ENCODE peak calls at places on chromosomes 6 and 20, in six cellular contexts. A is H9; P is AG09319; W is CD4-positive, alpha-beta T cell; K is tibial nerve; F is IMR-90. E is an unnamed sample.

GRCh38 chr6:35148167-35148741 is 7.1 kb upstream of the TCP11 start:
- DNase-seq in A (peak; percentile 91), P (no peak), W (no peak), K (no peak), F (peak; percentile 77), E (peak; percentile 65)

GRCh38 chr20:39049148-39049547 is 87.0 kb downstream of the DHX35 start:
- DNase-seq in A (no peak), P (no peak), W (no peak), K (no peak), F (no peak), E (no peak)

GRCh38 chr20:23255106-23255505 is 95.5 kb upstream of the NXT1 start:
- DNase-seq in A (no peak), P (no peak), W (no peak), K (no peak), F (no peak), E (no peak)

GRCh38 chr20:46438156-46438750 is 31.8 kb upstream of the ELMO2 start:
- DNase-seq in A (no peak), P (no peak), W (peak; percentile 3), K (no peak), F (peak; percentile 32), E (peak; percentile 35)

GRCh38 chr20:4427936-4428581 is 293.6 kb upstream of the PRND start:
- DNase-seq in A (no peak), P (no peak), W (no peak), K (no peak), F (peak; percentile 20), E (no peak)

GRCh38 chr20:6041808-6042265 is 12.0 kb downstream of the LRRN4 start:
- DNase-seq in A (no peak), P (no peak), W (no peak), K (no peak), F (no peak), E (no peak)

GRCh38 chr6:125340946-125341345 is 39.2 kb upstream of the HDDC2 start:
- DNase-seq in A (no peak), P (no peak), W (no peak), K (no peak), F (no peak), E (no peak)

GRCh38 chr6:89612121-89612520 is 26.4 kb downstream of the LYRM2 start:
- DNase-seq in A (peak; percentile 62), P (no peak), W (no peak), K (no peak), F (no peak), E (no peak)

GRCh38 chr6:115969207-115969929 is 91.3 kb downstream of the FRK start:
- DNase-seq in A (peak; percentile 50), P (no peak), W (no peak), K (no peak), F (no peak), E (no peak)

GRCh38 chr20:57672953-57673575 is 36.8 kb downstream of the PMEPA1 start:
- DNase-seq in A (no peak), P (no peak), W (no peak), K (no peak), F (no peak), E (no peak)

GRCh38 chr6:144601221-144601620 is 316.1 kb downstream of the UTRN start:
- DNase-seq in A (no peak), P (no peak), W (no peak), K (no peak), F (no peak), E (no peak)

GRCh38 chr6:20978176-20978614 is 443.9 kb downstream of the CDKAL1 start:
- DNase-seq in A (no peak), P (peak; percentile 90), W (no peak), K (no peak), F (peak; percentile 91), E (no peak)

GRCh38 chr6:55632953-55633352 is 54.0 kb upstream of the HMGCLL1 start:
- DNase-seq in A (no peak), P (no peak), W (no peak), K (no peak), F (peak; percentile 11), E (peak; percentile 67)

GRCh38 chr20:23160536-23161243 is 74.6 kb upstream of the CD93 start:
- DNase-seq in A (peak; percentile 38), P (no peak), W (no peak), K (no peak), F (no peak), E (peak; percentile 55)

GRCh38 chr6:35691027-35691824 is 2.5 kb upstream of the FKBP5 start:
- DNase-seq in A (no peak), P (no peak), W (no peak), K (peak; percentile 89), F (peak; percentile 44), E (peak; percentile 20)

GRCh38 chr6:32664827-32665362 is 1.6 kb downstream of the HLA-DQB1 start:
- DNase-seq in A (peak; percentile 43), P (no peak), W (peak; percentile 16), K (no peak), F (no peak), E (no peak)

GRCh38 chr20:11012975-11013374 is 339.2 kb upstream of the JAG1 start:
- DNase-seq in A (no peak), P (peak; percentile 10), W (no peak), K (no peak), F (peak; percentile 50), E (no peak)

GRCh38 chr20:4406627-4407026 is 315.1 kb upstream of the PRND start:
- DNase-seq in A (no peak), P (peak; percentile 19), W (no peak), K (no peak), F (peak; percentile 88), E (peak; percentile 94)

GRCh38 chr20:49562341-49563014 is 5.5 kb downstream of the PTGIS start:
- DNase-seq in A (peak; percentile 77), P (no peak), W (no peak), K (peak; percentile 73), F (peak; percentile 84), E (no peak)

GRCh38 chr6:36313628-36313895 is 23.1 kb downstream of the BNIP5 start:
- DNase-seq in A (no peak), P (no peak), W (no peak), K (no peak), F (no peak), E (no peak)

GRCh38 chr20:49395659-49396058 is 86.8 kb downstream of the KCNB1 start:
- DNase-seq in A (no peak), P (no peak), W (no peak), K (no peak), F (no peak), E (no peak)

GRCh38 chr6:75397806-75398465 is 95.7 kb downstream of the FILIP1 start:
- DNase-seq in A (no peak), P (no peak), W (no peak), K (no peak), F (peak; percentile 62), E (peak; percentile 17)

GRCh38 chr20:35263609-35264223 is 14.2 kb downstream of the MMP24OS start:
- DNase-seq in A (no peak), P (no peak), W (no peak), K (no peak), F (no peak), E (no peak)

GRCh38 chr6:21305827-21306469 is 287.6 kb upstream of the SOX4 start:
- DNase-seq in A (no peak), P (peak; percentile 20), W (no peak), K (no peak), F (peak; percentile 14), E (peak; percentile 60)

GRCh38 chr6:156154896-156155295 is 622.3 kb upstream of the ARID1B start:
- DNase-seq in A (no peak), P (no peak), W (no peak), K (no peak), F (peak; percentile 5), E (peak; percentile 10)

DNA sequence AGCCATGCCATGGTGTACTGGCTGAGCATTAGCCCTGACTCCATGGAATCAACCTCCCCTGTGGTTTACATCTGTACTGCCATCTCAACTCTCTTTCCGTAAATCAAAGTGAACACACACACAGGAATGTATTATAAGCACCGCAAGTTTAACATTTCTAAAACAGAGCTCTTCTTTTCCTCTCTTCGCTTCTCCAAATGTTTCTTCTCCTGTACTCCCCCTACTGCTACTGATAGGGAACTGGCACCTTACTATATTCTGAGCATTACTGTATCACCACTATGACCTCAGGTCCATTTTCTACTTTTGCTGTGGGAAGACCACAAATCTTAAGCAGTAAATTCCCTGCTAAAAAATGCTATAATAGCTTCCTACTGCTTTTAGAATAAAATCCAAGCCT is 101.2 kb downstream of the NUS1 start:
- DNase-seq in A (no peak), P (no peak), W (no peak), K (no peak), F (peak; percentile 1), E (peak; percentile 10)
- TF ChIP-seq CTCF in A (peak; percentile 63), P (no peak), W (no peak), K (no peak), F (peak; percentile 32), E (peak; percentile 15)

GRCh38 chr6:136446579-136447182 is 103.5 kb downstream of the MAP7 start:
- DNase-seq in A (no peak), P (peak; percentile 2), W (no peak), K (no peak), F (peak; percentile 80), E (no peak)
- TF ChIP-seq CTCF in A (no peak), P (no peak), W (no peak), K (no peak), F (no peak), E (no peak)

DNA sequence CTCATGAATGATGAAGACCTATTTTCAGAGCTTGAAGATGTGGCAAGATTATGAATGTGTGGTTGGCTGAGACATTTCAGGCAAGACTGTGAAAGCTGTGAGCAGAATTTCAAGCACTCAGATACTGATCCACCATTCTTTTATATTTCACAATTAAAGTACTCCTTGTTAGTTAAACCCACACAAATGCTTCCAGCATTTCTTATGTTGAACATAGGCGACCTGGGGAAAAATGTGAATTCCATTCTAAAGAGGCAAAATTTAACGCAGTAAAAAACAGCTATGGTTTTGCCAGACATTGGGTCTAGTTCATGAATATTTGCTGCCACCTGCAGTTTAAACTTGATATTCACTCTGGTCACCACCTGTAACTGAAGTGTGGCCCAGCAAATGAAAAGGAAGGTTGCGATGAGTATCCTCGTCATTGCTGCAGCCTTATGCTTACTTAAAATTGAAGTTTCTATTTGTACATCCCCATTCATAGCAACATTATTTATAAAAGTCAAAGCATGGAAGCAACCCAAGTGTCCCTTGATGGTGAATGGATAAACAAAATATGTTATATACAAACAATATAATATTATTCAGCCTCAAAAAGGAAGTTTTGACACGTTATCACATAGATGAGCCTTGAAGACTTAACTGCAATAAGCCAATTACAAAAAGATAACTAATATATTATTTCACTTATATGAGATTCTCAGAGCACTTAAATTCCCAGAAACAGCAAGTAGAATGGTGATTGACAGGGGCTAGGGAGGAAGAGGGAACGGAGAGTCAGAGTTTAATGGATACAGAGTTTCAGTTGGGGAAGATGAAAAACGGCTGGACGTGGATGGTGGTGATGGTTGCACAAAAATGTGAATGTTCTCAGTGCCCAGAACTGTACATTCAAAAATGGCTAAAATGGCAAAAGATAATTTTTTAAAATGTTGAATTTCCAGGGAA is 32.4 kb upstream of the FAM184A start:
- DNase-seq in A (no peak), P (no peak), W (peak; percentile 34), K (no peak), F (peak; percentile 56), E (peak; percentile 58)
- TF ChIP-seq CTCF in A (peak; percentile 72), P (peak; percentile 48), W (peak; percentile 72), K (peak; percentile 43), F (peak; percentile 64), E (peak; percentile 49)

DNA sequence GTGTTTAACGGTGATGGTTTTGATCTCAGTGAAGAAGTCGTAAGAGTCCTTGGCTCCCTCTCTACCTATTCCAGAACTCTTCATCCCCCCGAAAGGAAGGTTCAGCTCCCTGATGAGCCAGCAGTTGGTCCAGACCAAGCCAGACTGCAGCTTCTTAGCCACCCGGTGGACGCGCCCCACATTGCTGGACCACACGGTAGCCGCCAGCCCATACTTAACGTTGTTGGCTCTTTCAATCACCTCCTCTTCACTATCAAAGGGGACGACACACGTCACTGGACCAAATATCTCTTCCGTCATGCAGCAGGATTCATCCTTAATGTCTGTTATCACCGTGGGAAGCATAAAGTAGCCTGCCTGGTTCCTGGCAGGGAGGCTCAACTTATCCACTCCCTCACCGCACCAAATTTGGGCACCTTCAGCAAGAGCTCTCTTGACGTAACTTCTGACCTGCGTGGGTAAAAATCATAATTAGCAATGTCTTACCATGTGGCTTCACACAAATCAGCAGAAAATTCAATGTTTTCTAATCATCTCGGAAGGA is 31.4 kb downstream of the ALDH8A1 start:
- DNase-seq in A (no peak), P (no peak), W (no peak), K (no peak), F (no peak), E (no peak)
- TF ChIP-seq CTCF in A (peak; percentile 46), P (no peak), W (no peak), K (no peak), F (no peak), E (no peak)